ENCODE peak calls at places on chromosomes 2 and 18, in six cellular contexts. Z, W, U, V, F and H are unnamed samples.

GRCh38 chr2:240249423-240250149 is 109.1 kb upstream of the OTOS start:
- DNase-seq in Z (no peak), W (no peak), U (peak), V (peak), F (no peak), H (no peak)

GRCh38 chr2:230770804-230771203 is 58.2 kb downstream of the CAB39 start:
- DNase-seq in Z (no peak), W (no peak), U (no peak), V (no peak), F (no peak), H (no peak)

GRCh38 chr2:78351208-78351607 is 674.3 kb upstream of the REG3G start:
- DNase-seq in Z (no peak), W (peak), U (no peak), V (no peak), F (peak), H (no peak)

GRCh38 chr2:37653805-37654378 is 17.6 kb downstream of the CDC42EP3 start:
- DNase-seq in Z (peak), W (no peak), U (peak), V (peak), F (peak), H (no peak)

GRCh38 chr2:113240150-113240914 is 38.4 kb downstream of the PAX8 start:
- DNase-seq in Z (peak), W (no peak), U (peak), V (peak), F (no peak), H (peak)

GRCh38 chr2:211930331-211930730 is 608.3 kb downstream of the ERBB4 start:
- DNase-seq in Z (no peak), W (no peak), U (no peak), V (no peak), F (peak), H (no peak)

GRCh38 chr18:5744659-5745058 is 150.7 kb downstream of the TMEM200C start:
- DNase-seq in Z (no peak), W (no peak), U (no peak), V (no peak), F (no peak), H (no peak)

GRCh38 chr2:228181098-228182019 is at the start of gene SPHKAP:
- DNase-seq in Z (no peak), W (peak), U (peak), V (peak), F (no peak), H (no peak)

GRCh38 chr18:50281295-50281971 is at the start of gene MBD1:
- DNase-seq in Z (peak), W (peak), U (peak), V (peak), F (peak), H (peak)

GRCh38 chr2:191790737-191791136 is 56.2 kb downstream of the CAVIN2 start:
- DNase-seq in Z (no peak), W (no peak), U (no peak), V (no peak), F (no peak), H (no peak)

GRCh38 chr2:174675615-174676014 is 78.0 kb upstream of the WIPF1 start:
- DNase-seq in Z (no peak), W (no peak), U (no peak), V (no peak), F (no peak), H (no peak)

GRCh38 chr2:188495990-188496431 is 204.3 kb downstream of the GULP1 start:
- DNase-seq in Z (no peak), W (peak), U (no peak), V (no peak), F (no peak), H (peak)

GRCh38 chr18:9684901-9685738 is 23.0 kb upstream of the RAB31 start:
- DNase-seq in Z (no peak), W (no peak), U (no peak), V (peak), F (no peak), H (peak)

GRCh38 chr2:182182436-182182835 is 196.8 kb downstream of the PPP1R1C start:
- DNase-seq in Z (no peak), W (no peak), U (no peak), V (no peak), F (no peak), H (no peak)

GRCh38 chr2:54665436-54665856 is 58.0 kb upstream of the EML6 start:
- DNase-seq in Z (peak), W (peak), U (no peak), V (no peak), F (peak), H (peak)

GRCh38 chr2:44639399-44639798 is 277.7 kb downstream of the CAMKMT start:
- DNase-seq in Z (no peak), W (no peak), U (no peak), V (no peak), F (no peak), H (no peak)

GRCh38 chr18:11398625-11399024 is 210.8 kb upstream of the SLC35G4 start:
- DNase-seq in Z (no peak), W (peak), U (no peak), V (no peak), F (no peak), H (no peak)

GRCh38 chr18:72056171-72056570 is 488.0 kb downstream of the CBLN2 start:
- DNase-seq in Z (no peak), W (no peak), U (no peak), V (no peak), F (no peak), H (no peak)

GRCh38 chr2:12278217-12278755 is 438.4 kb upstream of the TRIB2 start:
- DNase-seq in Z (no peak), W (no peak), U (no peak), V (no peak), F (no peak), H (no peak)

GRCh38 chr18:659597-659996 is 2.1 kb downstream of the TYMS start:
- DNase-seq in Z (no peak), W (no peak), U (no peak), V (no peak), F (no peak), H (no peak)

GRCh38 chr2:24181849-24182248 is 7.0 kb downstream of the FAM228A start:
- DNase-seq in Z (no peak), W (no peak), U (no peak), V (no peak), F (no peak), H (no peak)

GRCh38 chr2:232781765-232782164 is 5.4 kb upstream of the KCNJ13 start:
- DNase-seq in Z (no peak), W (peak), U (no peak), V (no peak), F (no peak), H (peak)

GRCh38 chr2:25523060-25523459 is 150.3 kb downstream of the DTNB start:
- DNase-seq in Z (no peak), W (no peak), U (no peak), V (no peak), F (no peak), H (no peak)

GRCh38 chr2:177754476-177754873 is 318.1 kb downstream of the PDE11A start:
- DNase-seq in Z (peak), W (peak), U (no peak), V (no peak), F (no peak), H (no peak)

GRCh38 chr2:162029287-162029901 is 44.6 kb downstream of the DPP4 start:
- DNase-seq in Z (peak), W (no peak), U (no peak), V (peak), F (no peak), H (no peak)

GRCh38 chr2:241926541-241927311 is 57.2 kb downstream of the RTP5 start:
- DNase-seq in Z (no peak), W (no peak), U (peak), V (no peak), F (no peak), H (no peak)

GRCh38 chr2:188776634-188777033 is 197.5 kb upstream of the COL3A1 start:
- DNase-seq in Z (no peak), W (no peak), U (no peak), V (no peak), F (no peak), H (peak)

GRCh38 chr2:185255566-185255965 is 483.0 kb upstream of the FSIP2 start:
- DNase-seq in Z (no peak), W (no peak), U (no peak), V (no peak), F (no peak), H (no peak)

GRCh38 chr2:58146707-58147106 is 94.4 kb downstream of the FANCL start:
- DNase-seq in Z (no peak), W (peak), U (no peak), V (no peak), F (no peak), H (no peak)

GRCh38 chr2:144774786-144775185 is 254.9 kb upstream of the ZEB2 start:
- DNase-seq in Z (no peak), W (no peak), U (no peak), V (no peak), F (no peak), H (no peak)

GRCh38 chr2:86160156-86160952 is 34.9 kb downstream of the IMMT start:
- DNase-seq in Z (no peak), W (no peak), U (no peak), V (no peak), F (no peak), H (no peak)

GRCh38 chr2:20997953-20998722 is 45.7 kb downstream of the APOB start:
- DNase-seq in Z (no peak), W (no peak), U (no peak), V (no peak), F (no peak), H (no peak)

GRCh38 chr2:6995406-6996117 is 78.3 kb downstream of the RNF144A start:
- DNase-seq in Z (no peak), W (no peak), U (no peak), V (no peak), F (no peak), H (no peak)

GRCh38 chr18:25229858-25230257 is 122.1 kb downstream of the ZNF521 start:
- DNase-seq in Z (no peak), W (no peak), U (no peak), V (no peak), F (no peak), H (no peak)
- H3K27ac ChIP-seq in Z (no peak), W (no peak), U (peak), V (peak), F (no peak), H (no peak)

GRCh38 chr2:27290571-27290970 is 8.3 kb downstream of the TRIM54 start:
- DNase-seq in Z (no peak), W (no peak), U (no peak), V (no peak), F (peak), H (no peak)
- H3K27ac ChIP-seq in Z (no peak), W (no peak), U (no peak), V (no peak), F (peak), H (no peak)

GRCh38 chr2:210230984-210231383 is 5.7 kb upstream of the ACADL start:
- DNase-seq in Z (no peak), W (no peak), U (no peak), V (no peak), F (no peak), H (no peak)
- H3K27ac ChIP-seq in Z (no peak), W (no peak), U (no peak), V (no peak), F (no peak), H (no peak)

GRCh38 chr2:150309681-150310080 is 177.8 kb downstream of the RND3 start:
- DNase-seq in Z (no peak), W (no peak), U (no peak), V (no peak), F (no peak), H (no peak)
- H3K27ac ChIP-seq in Z (no peak), W (no peak), U (no peak), V (no peak), F (no peak), H (no peak)